ENCODE peak calls at places on chromosomes 16 and 17, in six cellular contexts. Z is esophagus squamous epithelium, N is body of pancreas, X is uterus, J is prostate gland, C is stomach. V is an unnamed sample.
A peak's percentile ranks its signal among the peaks of the same experiment; 100 is the strongest.

GRCh38 chr16:58082381-58082780 is 46.8 kb downstream of the CFAP20 start:
- DNase-seq in Z (no peak), N (no peak), X (no peak), J (no peak), C (no peak), V (no peak)

GRCh38 chr17:55769625-55770000 is 18.8 kb downstream of the PCTP start:
- DNase-seq in Z (no peak), N (peak; percentile 36), X (no peak), J (no peak), C (no peak), V (no peak)

GRCh38 chr16:11757671-11758545 is 15.3 kb upstream of the TXNDC11 start:
- DNase-seq in Z (no peak), N (no peak), X (no peak), J (peak; percentile 49), C (no peak), V (no peak)

GRCh38 chr17:28747046-28747691 is 3.4 kb downstream of the TRAF4 start:
- DNase-seq in Z (no peak), N (peak; percentile 93), X (no peak), J (peak; percentile 89), C (peak; percentile 91), V (no peak)

GRCh38 chr16:85644093-85644712 is 31.1 kb downstream of the GSE1 start:
- DNase-seq in Z (no peak), N (no peak), X (no peak), J (no peak), C (no peak), V (no peak)

GRCh38 chr17:79650861-79651260 is 40.0 kb upstream of the RBFOX3 start:
- DNase-seq in Z (no peak), N (no peak), X (peak; percentile 14), J (peak; percentile 2), C (peak; percentile 21), V (no peak)

GRCh38 chr17:35407531-35407930 is 24.8 kb downstream of the SLFN12 start:
- DNase-seq in Z (no peak), N (no peak), X (no peak), J (no peak), C (no peak), V (no peak)

GRCh38 chr17:50630524-50631194 is 4.0 kb upstream of the ABCC3 start:
- DNase-seq in Z (no peak), N (peak; percentile 83), X (no peak), J (peak; percentile 70), C (peak; percentile 92), V (peak; percentile 43)

GRCh38 chr16:30888856-30889499 is 4.9 kb downstream of the BCL7C start:
- DNase-seq in Z (no peak), N (no peak), X (no peak), J (no peak), C (no peak), V (no peak)

GRCh38 chr17:69574257-69575197 is 160.0 kb downstream of the MAP2K6 start:
- DNase-seq in Z (no peak), N (no peak), X (no peak), J (no peak), C (no peak), V (no peak)

GRCh38 chr17:15269690-15270089 is 4.6 kb upstream of the PMP22 start:
- DNase-seq in Z (no peak), N (no peak), X (no peak), J (no peak), C (no peak), V (no peak)
- H3K36me3 ChIP-seq in Z (no peaks in the 10 kb centered on the region), N (no peaks in the 10 kb centered on the region), X (no peaks in the 10 kb centered on the region), J (no peaks in the 10 kb centered on the region), C (no peaks in the 10 kb centered on the region), V (no peaks in the 10 kb centered on the region)

GRCh38 chr17:76738468-76738850 is 540 bp downstream of the MFSD11 start:
- DNase-seq in Z (no peak), N (no peak), X (no peak), J (no peak), C (no peak), V (no peak)

GRCh38 chr17:76736349-76737081 is 616 bp downstream of the SRSF2 start:
- DNase-seq in Z (no peak), N (peak; percentile 83), X (peak; percentile 66), J (peak; percentile 66), C (peak; percentile 81), V (peak; percentile 87)

GRCh38 chr17:76735586-76736348 is 1.4 kb downstream of the SRSF2 start:
- DNase-seq in Z (no peak), N (no peak), X (no peak), J (no peak), C (no peak), V (no peak)

GRCh38 chr17:76737082-76737675 is at the start of gene SRSF2:
- DNase-seq in Z (peak; percentile 88), N (peak; percentile 98), X (peak; percentile 98), J (peak; percentile 97), C (peak; percentile 99), V (peak; percentile 98)

GRCh38 chr17:76737676-76738467 is at the start of gene MFSD11:
- DNase-seq in Z (no peak), N (peak; percentile 91), X (peak; percentile 89), J (peak; percentile 88), C (peak; percentile 91), V (peak; percentile 94)
- TF ChIP-seq POLR2A in Z (peak; percentile 54), N (peak; percentile 11), X (peak; percentile 49), J (peak; percentile 54), C (no peak), V (no peak)

GRCh38 chr17:65595071-65595655 is 33.7 kb upstream of the AXIN2 start:
- DNase-seq in Z (no peak), N (no peak), X (peak; percentile 19), J (no peak), C (no peak), V (no peak)

GRCh38 chr17:65594585-65594940 is 33.1 kb upstream of the AXIN2 start:
- DNase-seq in Z (no peak), N (no peak), X (no peak), J (no peak), C (no peak), V (no peak)

GRCh38 chr17:65593092-65593869 is 31.8 kb upstream of the AXIN2 start:
- DNase-seq in Z (no peak), N (no peak), X (no peak), J (no peak), C (no peak), V (no peak)

GRCh38 chr17:65592131-65592965 is 30.9 kb upstream of the AXIN2 start:
- DNase-seq in Z (no peak), N (no peak), X (no peak), J (no peak), C (no peak), V (no peak)

GRCh38 chr17:65593870-65594584 is 32.6 kb upstream of the AXIN2 start:
- DNase-seq in Z (no peak), N (no peak), X (no peak), J (no peak), C (no peak), V (no peak)
- H3K4me3 ChIP-seq in Z (no peak overlapping the region), N (no peak overlapping the region), X (peak overlapping the region; percentile 25), J (no peak overlapping the region), C (peak overlapping the region; percentile 19), V (peak overlapping the region; percentile 1)

DNA sequence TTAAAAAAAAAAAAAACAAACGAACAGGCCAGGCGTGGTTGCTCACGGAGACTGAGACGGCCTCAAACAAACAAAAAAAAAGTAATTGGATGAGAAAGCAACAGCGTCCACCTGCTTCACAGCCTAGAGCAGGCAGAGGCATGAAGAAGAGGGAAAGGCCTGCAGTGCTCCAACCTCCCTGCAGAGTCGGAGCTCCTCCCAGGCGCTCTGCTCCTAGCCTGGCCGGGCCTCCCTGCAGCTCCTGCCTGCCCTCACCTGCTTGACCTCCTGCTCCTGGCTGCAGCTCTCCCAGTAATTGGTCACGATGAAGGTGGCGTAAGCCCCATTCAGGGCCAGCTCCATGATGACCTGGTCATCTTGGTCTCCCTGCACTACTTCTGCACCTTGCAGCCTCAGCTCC is 5.5 kb downstream of the NMRAL1 start:
- DNase-seq in Z (no peak), N (no peak), X (no peak), J (no peak), C (no peak), V (no peak)
- H3K36me3 ChIP-seq in Z (peaks cover 6% of the 10 kb centered on the region), N (peaks cover 9% of the 10 kb centered on the region), X (no peaks in the 10 kb centered on the region), J (peaks cover 11% of the 10 kb centered on the region), C (peaks cover 61% of the 10 kb centered on the region), V (peaks cover 16% of the 10 kb centered on the region)

DNA sequence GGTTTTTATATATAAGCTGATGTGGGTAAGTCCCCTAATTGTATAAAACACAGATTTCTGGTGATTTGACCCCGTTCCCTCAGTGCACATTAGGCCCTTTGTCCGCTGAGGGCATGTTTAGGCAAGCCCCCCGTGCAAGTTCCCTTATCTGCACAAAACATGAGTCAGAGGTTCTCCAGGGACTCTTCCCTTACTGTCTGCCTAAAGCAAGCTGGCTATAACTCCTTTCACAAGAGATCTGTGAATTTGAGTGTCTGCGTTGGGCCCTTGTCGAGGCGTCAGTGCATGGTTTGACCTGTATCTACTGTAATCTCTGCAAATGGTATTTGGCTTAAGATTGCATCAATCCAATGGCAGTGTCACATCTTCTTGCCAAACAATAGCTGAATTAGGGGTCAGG is 712.8 kb downstream of the CDH8 start:
- DNase-seq in Z (no peak), N (no peak), X (no peak), J (no peak), C (no peak), V (no peak)
- TF ChIP-seq POLR2A in Z (no peak), N (no peak), X (no peak), J (no peak), C (no peak), V (no peak)

GRCh38 chr16:4805231-4805630 is 2.8 kb upstream of the ROGDI start:
- DNase-seq in Z (no peak), N (no peak), X (no peak), J (no peak), C (no peak), V (peak; percentile 79)
- H3K4me3 ChIP-seq in Z (no peak overlapping the region), N (no peak overlapping the region), X (no peak overlapping the region), J (no peak overlapping the region), C (no peak overlapping the region), V (no peak overlapping the region)

GRCh38 chr16:89103781-89104180 is 10.1 kb downstream of the ACSF3 start:
- DNase-seq in Z (no peak), N (no peak), X (no peak), J (no peak), C (no peak), V (no peak)
- H3K36me3 ChIP-seq in Z (peaks cover 40% of the 10 kb centered on the region), N (peaks cover 17% of the 10 kb centered on the region), X (no peaks in the 10 kb centered on the region), J (peaks cover 24% of the 10 kb centered on the region), C (peaks cover 82% of the 10 kb centered on the region), V (peaks cover 81% of the 10 kb centered on the region)

GRCh38 chr17:45311406-45311761 is 5.4 kb downstream of the MAP3K14 start:
- DNase-seq in Z (no peak), N (no peak), X (no peak), J (no peak), C (no peak), V (no peak)

GRCh38 chr17:45313927-45314760 is 2.7 kb downstream of the MAP3K14 start:
- DNase-seq in Z (no peak), N (no peak), X (no peak), J (no peak), C (no peak), V (no peak)

GRCh38 chr17:45311762-45312476 is 4.9 kb downstream of the MAP3K14 start:
- DNase-seq in Z (no peak), N (peak; percentile 93), X (peak; percentile 53), J (peak; percentile 53), C (peak; percentile 82), V (peak; percentile 77)

GRCh38 chr17:45313419-45313771 is 3.4 kb downstream of the MAP3K14 start:
- DNase-seq in Z (no peak), N (no peak), X (no peak), J (no peak), C (no peak), V (no peak)

GRCh38 chr17:45312477-45313418 is 4.1 kb downstream of the MAP3K14 start:
- DNase-seq in Z (no peak), N (no peak), X (no peak), J (no peak), C (no peak), V (no peak)
- TF ChIP-seq POLR2A in Z (no peak), N (no peak), X (no peak), J (no peak), C (no peak), V (no peak)

GRCh38 chr17:44384281-44384822 is 5.1 kb downstream of the ITGA2B start:
- DNase-seq in Z (no peak), N (no peak), X (no peak), J (no peak), C (no peak), V (no peak)
- H3K4me3 ChIP-seq in Z (no peak overlapping the region), N (no peak overlapping the region), X (peak overlapping the region; percentile 45), J (no peak overlapping the region), C (peak overlapping the region; percentile 58), V (no peak overlapping the region)

V was measured in heart left ventricle.